ENCODE peak calls at places on chromosome 22, in four cellular contexts. Z is GM23338, G is psoas muscle, D is fibroblast of mammary gland. J is an unnamed sample.

GRCh38 chr22:19970479-19971275 is 29.1 kb upstream of the TXNRD2 start:
- DNase-seq in Z (peak; percentile 77), G (peak; percentile 86), D (peak; percentile 55), J (peak; percentile 72)

GRCh38 chr22:33656808-33657628 is 263.3 kb downstream of the LARGE1 start:
- DNase-seq in Z (no peak), G (no peak), D (peak; percentile 14), J (no peak)

GRCh38 chr22:49767355-49768062 is 60.2 kb downstream of the BRD1 start:
- DNase-seq in Z (peak; percentile 82), G (peak; percentile 52), D (peak; percentile 63), J (peak; percentile 73)

GRCh38 chr22:27871306-27872014 is 47.6 kb downstream of the PITPNB start:
- DNase-seq in Z (no peak), G (no peak), D (no peak), J (no peak)

GRCh38 chr22:29121124-29121523 is 48.3 kb downstream of the KREMEN1 start:
- DNase-seq in Z (no peak), G (no peak), D (peak; percentile 26), J (peak; percentile 77)

GRCh38 chr22:19795617-19796008 is 35.0 kb downstream of the TBX1 start:
- DNase-seq in Z (no peak), G (peak; percentile 57), D (peak; percentile 68), J (no peak)

GRCh38 chr22:19114984-19115552 is 7.1 kb downstream of the DGCR2 start:
- DNase-seq in Z (no peak), G (no peak), D (no peak), J (no peak)

GRCh38 chr22:42132457-42132856 is 1.8 kb upstream of the CYP2D6 start:
- DNase-seq in Z (peak; percentile 33), G (no peak), D (no peak), J (no peak)

GRCh38 chr22:42626951-42627625 is 12.4 kb upstream of the POLDIP3 start:
- DNase-seq in Z (no peak), G (no peak), D (no peak), J (no peak)

GRCh38 chr22:23538502-23538860 is 41.6 kb downstream of the IGLL1 start:
- DNase-seq in Z (no peak), G (no peak), D (no peak), J (no peak)

GRCh38 chr22:28568099-28568498 is 111.5 kb downstream of the TTC28 start:
- DNase-seq in Z (no peak), G (no peak), D (no peak), J (no peak)

GRCh38 chr22:42630211-42630610 is 10.2 kb downstream of the ATP5MGL start:
- DNase-seq in Z (no peak), G (no peak), D (no peak), J (no peak)

GRCh38 chr22:43847376-43848289 is 14.7 kb downstream of the SULT4A1 start:
- DNase-seq in Z (no peak), G (peak; percentile 35), D (no peak), J (no peak)

GRCh38 chr22:28034760-28035401 is 115.8 kb upstream of the PITPNB start:
- DNase-seq in Z (no peak), G (peak; percentile 95), D (peak; percentile 86), J (peak; percentile 88)

GRCh38 chr22:20980938-20981722 is 967 bp upstream of the LZTR1 start:
- DNase-seq in Z (no peak), G (no peak), D (no peak), J (no peak)

GRCh38 chr22:46626911-46627805 is 7.0 kb downstream of the GRAMD4 start:
- DNase-seq in Z (peak; percentile 91), G (no peak), D (no peak), J (no peak)

GRCh38 chr22:30969532-30970355 is 679 bp downstream of the TUG1 start:
- DNase-seq in Z (peak; percentile 59), G (no peak), D (peak; percentile 44), J (peak; percentile 56)

GRCh38 chr22:47698906-47699305 is 936.5 kb downstream of the TBC1D22A start:
- DNase-seq in Z (no peak), G (no peak), D (no peak), J (no peak)
- H3K4me3 ChIP-seq in Z (no peak overlapping the region), G (no peak overlapping the region), D (no peak overlapping the region), J (no peak overlapping the region)

GRCh38 chr22:45240137-45240809 is 421 bp downstream of the KIAA0930 start:
- DNase-seq in Z (peak; percentile 53), G (peak; percentile 62), D (no peak), J (peak; percentile 25)

GRCh38 chr22:45246060-45246985 is 5.6 kb upstream of the KIAA0930 start:
- DNase-seq in Z (no peak), G (peak; percentile 48), D (peak; percentile 96), J (peak; percentile 91)

GRCh38 chr22:45240810-45241631 is at the start of gene KIAA0930:
- DNase-seq in Z (peak; percentile 94), G (peak; percentile 91), D (peak; percentile 61), J (peak; percentile 81)

GRCh38 chr22:45239378-45240136 is 1.1 kb downstream of the KIAA0930 start:
- DNase-seq in Z (no peak), G (peak; percentile 48), D (no peak), J (no peak)

DNA sequence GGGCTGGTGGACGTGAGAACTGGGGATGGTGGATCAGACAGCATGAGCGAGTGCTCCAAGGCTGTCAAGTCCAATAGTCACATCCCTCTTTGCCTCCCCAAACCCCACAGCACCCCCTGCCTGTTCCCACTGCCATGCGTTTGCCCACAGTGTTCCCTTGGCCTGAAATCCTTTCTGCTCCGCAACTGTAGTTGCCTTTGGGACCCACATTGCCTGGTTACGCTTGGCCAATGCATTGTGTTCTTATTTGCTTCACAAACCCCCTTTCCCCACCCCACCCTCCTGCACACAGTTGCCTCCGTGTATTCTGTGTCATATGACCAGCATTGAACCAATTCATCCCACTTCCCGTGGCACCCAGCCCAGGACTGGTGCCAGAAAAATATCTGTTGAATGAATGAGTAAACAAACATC is 2.1 kb upstream of the KIAA0930 start:
- DNase-seq in Z (peak; percentile 33), G (no peak), D (peak; percentile 28), J (peak; percentile 35)
- TF ChIP-seq CTCF in Z (no peak), G (no peak), D (peak; percentile 25), J (peak; percentile 14)

DNA sequence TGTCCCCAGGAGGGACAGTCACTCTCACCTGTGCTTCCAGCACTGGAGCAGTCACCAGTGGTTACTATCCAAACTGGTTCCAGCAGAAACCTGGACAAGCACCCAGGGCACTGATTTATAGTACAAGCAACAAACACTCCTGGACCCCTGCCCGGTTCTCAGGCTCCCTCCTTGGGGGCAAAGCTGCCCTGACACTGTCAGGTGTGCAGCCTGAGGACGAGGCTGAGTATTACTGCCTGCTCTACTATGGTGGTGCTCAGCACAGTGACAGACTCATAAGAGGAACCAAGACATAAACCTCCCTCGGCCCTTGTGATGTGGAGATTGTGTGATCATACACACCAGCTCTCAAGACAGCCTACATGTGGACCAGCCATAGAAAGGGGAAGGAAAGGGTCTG is 113.3 kb downstream of the ZNF280B start:
- DNase-seq in Z (no peak), G (no peak), D (no peak), J (no peak)
- H3K4me3 ChIP-seq in Z (no peak overlapping the region), G (no peak overlapping the region), D (no peak overlapping the region), J (no peak overlapping the region)

GRCh38 chr22:24768537-24769374 is 5.8 kb downstream of the PIWIL3 start:
- DNase-seq in Z (peak; percentile 86), G (no peak), D (peak; percentile 60), J (peak; percentile 71)

GRCh38 chr22:24775769-24776492 is 1.4 kb upstream of the PIWIL3 start:
- DNase-seq in Z (peak; percentile 36), G (no peak), D (no peak), J (no peak)

GRCh38 chr22:24776525-24776924 is 2.0 kb upstream of the PIWIL3 start:
- DNase-seq in Z (no peak), G (no peak), D (no peak), J (no peak)

GRCh38 chr22:24772493-24773220 is 1.9 kb downstream of the PIWIL3 start:
- DNase-seq in Z (peak; percentile 93), G (no peak), D (peak; percentile 39), J (peak; percentile 57)
- TF ChIP-seq CTCF in Z (peak; percentile 86), G (peak; percentile 19), D (peak; percentile 52), J (peak; percentile 65)

GRCh38 chr22:40213478-40213877 is 35.8 kb downstream of the TNRC6B start:
- DNase-seq in Z (no peak), G (no peak), D (no peak), J (peak; percentile 20)

GRCh38 chr22:40212126-40212525 is 34.4 kb downstream of the TNRC6B start:
- DNase-seq in Z (no peak), G (no peak), D (peak; percentile 67), J (peak; percentile 22)

GRCh38 chr22:40216041-40216756 is 38.5 kb downstream of the TNRC6B start:
- DNase-seq in Z (no peak), G (no peak), D (no peak), J (no peak)

GRCh38 chr22:40218152-40218551 is 40.4 kb downstream of the TNRC6B start:
- DNase-seq in Z (no peak), G (no peak), D (no peak), J (no peak)

GRCh38 chr22:40215266-40215665 is 37.5 kb downstream of the TNRC6B start:
- DNase-seq in Z (no peak), G (peak; percentile 65), D (no peak), J (peak; percentile 15)
- H3K4me3 ChIP-seq in Z (no peak overlapping the region), G (no peak overlapping the region), D (no peak overlapping the region), J (no peak overlapping the region)

DNA sequence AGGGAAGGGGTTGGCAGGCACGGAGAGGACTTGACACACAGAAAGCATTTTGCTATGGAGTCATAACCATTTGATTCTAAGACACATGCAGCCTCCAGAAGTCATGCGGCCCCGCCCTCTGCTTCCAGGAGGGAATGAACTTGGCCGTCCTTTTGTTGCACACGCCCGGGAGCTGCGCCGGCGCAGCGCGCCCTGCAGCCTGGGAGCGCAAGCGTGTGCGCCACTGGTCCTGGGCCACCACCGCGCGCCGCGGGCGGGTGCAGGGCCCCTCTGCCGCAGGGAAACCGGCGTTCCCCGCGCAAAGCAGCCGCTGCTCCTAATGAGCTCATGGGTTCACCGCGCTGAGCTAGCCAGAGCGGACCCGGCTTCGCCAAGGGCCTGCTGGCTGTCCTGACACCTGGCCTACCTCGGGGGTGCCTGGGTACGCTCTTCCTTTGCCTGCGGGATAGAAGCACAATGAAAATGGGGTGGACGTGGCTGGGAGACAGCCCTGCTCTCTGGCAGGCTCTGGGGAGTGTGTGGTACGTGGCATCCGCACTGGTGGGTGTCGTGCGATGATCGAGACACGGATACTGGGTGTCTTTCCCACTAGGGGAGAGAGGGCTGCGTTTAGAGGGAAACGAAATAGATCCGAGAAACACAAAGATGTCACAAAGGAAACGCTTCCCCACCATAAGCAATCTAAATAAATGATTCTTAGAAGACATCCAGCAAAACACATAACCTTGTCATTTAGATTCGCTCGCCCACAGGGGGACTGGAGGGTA is 669 bp downstream of the MICAL3 start:
- DNase-seq in Z (peak; percentile 80), G (peak; percentile 93), D (peak; percentile 89), J (peak; percentile 81)
- TF ChIP-seq CTCF in Z (no peak), G (peak; percentile 9), D (no peak), J (no peak)

GRCh38 chr22:31969789-31970489 is 25.6 kb downstream of the YWHAH start:
- DNase-seq in Z (peak; percentile 95), G (peak; percentile 66), D (peak; percentile 65), J (peak; percentile 73)
- H3K4me3 ChIP-seq in Z (peak overlapping the region; percentile 85), G (peak overlapping the region; percentile 67), D (peak overlapping the region; percentile 47), J (peak overlapping the region; percentile 58)

DNA sequence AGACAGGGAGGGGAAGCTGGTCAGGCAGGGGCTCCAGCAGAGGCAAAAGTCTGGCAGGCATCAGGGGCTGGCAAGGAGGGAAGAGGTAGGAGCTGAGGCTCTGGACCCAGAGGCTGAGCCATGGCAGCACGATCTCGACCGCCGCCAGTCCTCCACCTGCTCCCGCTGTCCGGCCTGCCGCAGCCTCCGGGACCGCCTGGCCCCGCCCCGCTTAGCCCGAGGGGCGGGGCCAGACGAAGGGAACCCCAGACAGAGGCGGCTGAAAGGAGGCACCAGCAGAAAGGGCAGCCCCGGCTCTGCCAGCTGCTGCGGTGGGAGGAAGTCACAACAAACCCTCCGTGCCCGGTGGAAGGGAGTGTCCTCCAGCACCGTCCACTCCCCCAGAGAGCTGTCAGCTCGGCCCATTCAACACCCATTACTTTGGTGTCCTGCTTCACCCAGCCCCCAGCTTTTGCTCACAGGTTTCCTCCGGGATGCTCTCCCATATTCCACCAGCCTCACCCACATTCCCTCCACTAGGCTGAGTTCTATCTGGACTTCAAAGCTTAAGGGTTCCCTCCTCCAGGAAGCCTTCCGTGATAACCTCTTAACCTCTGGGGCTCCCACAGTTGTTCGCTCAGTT is at the start of gene MFNG:
- DNase-seq in Z (peak; percentile 82), G (peak; percentile 80), D (no peak), J (peak; percentile 31)
- TF ChIP-seq CTCF in Z (peak; percentile 29), G (no peak), D (no peak), J (no peak)

J was measured in cardiac fibroblast.